ENCODE peak calls at places on chromosome 1, in four cellular contexts. One of them, this sample, is unnamed.

GRCh38 chr1:170530972-170531757 is 801 bp upstream of the GORAB start:
- DNase-seq in bronchial epithelial cell: no peak
- DNase-seq in NCI-H1694 treated with DMSO at 0.1 percent for 48 hours: no peak
- DNase-seq in CD4-positive, alpha-beta memory T cell: no peak
- DNase-seq in this sample: no peak

GRCh38 chr1:58773406-58773840 is 10.4 kb downstream of the JUN start:
- DNase-seq in bronchial epithelial cell: peak; percentile 65
- DNase-seq in NCI-H1694 treated with DMSO at 0.1 percent for 48 hours: no peak
- DNase-seq in CD4-positive, alpha-beta memory T cell: no peak
- DNase-seq in this sample: no peak

GRCh38 chr1:114002492-114003290 is 23.4 kb downstream of the OLFML3 start:
- DNase-seq in bronchial epithelial cell: no peak
- DNase-seq in NCI-H1694 treated with DMSO at 0.1 percent for 48 hours: no peak
- DNase-seq in CD4-positive, alpha-beta memory T cell: no peak
- DNase-seq in this sample: no peak

GRCh38 chr1:54850082-54850730 is 36.8 kb downstream of the DHCR24 start:
- DNase-seq in bronchial epithelial cell: no peak
- DNase-seq in NCI-H1694 treated with DMSO at 0.1 percent for 48 hours: no peak
- DNase-seq in CD4-positive, alpha-beta memory T cell: no peak
- DNase-seq in this sample: no peak

GRCh38 chr1:226967665-226968064 is 27.6 kb downstream of the COQ8A start:
- DNase-seq in bronchial epithelial cell: peak; percentile 76
- DNase-seq in NCI-H1694 treated with DMSO at 0.1 percent for 48 hours: peak; percentile 96
- DNase-seq in CD4-positive, alpha-beta memory T cell: no peak
- DNase-seq in this sample: no peak

GRCh38 chr1:10287023-10287645 is 76.8 kb downstream of the KIF1B start:
- DNase-seq in bronchial epithelial cell: no peak
- DNase-seq in NCI-H1694 treated with DMSO at 0.1 percent for 48 hours: no peak
- DNase-seq in CD4-positive, alpha-beta memory T cell: no peak
- DNase-seq in this sample: no peak

GRCh38 chr1:59692591-59692990 is 122.2 kb upstream of the HOOK1 start:
- DNase-seq in bronchial epithelial cell: no peak
- DNase-seq in NCI-H1694 treated with DMSO at 0.1 percent for 48 hours: peak; percentile 75
- DNase-seq in CD4-positive, alpha-beta memory T cell: no peak
- DNase-seq in this sample: no peak

GRCh38 chr1:115204529-115204928 is 115.2 kb upstream of the TSPAN2 start:
- DNase-seq in bronchial epithelial cell: no peak
- DNase-seq in NCI-H1694 treated with DMSO at 0.1 percent for 48 hours: no peak
- DNase-seq in CD4-positive, alpha-beta memory T cell: no peak
- DNase-seq in this sample: no peak

GRCh38 chr1:77797991-77798390 is 18.5 kb downstream of the MIGA1 start:
- DNase-seq in bronchial epithelial cell: no peak
- DNase-seq in NCI-H1694 treated with DMSO at 0.1 percent for 48 hours: no peak
- DNase-seq in CD4-positive, alpha-beta memory T cell: no peak
- DNase-seq in this sample: no peak

GRCh38 chr1:7207875-7208646 is 422.8 kb downstream of the CAMTA1 start:
- DNase-seq in bronchial epithelial cell: peak; percentile 68
- DNase-seq in NCI-H1694 treated with DMSO at 0.1 percent for 48 hours: peak; percentile 42
- DNase-seq in CD4-positive, alpha-beta memory T cell: no peak
- DNase-seq in this sample: no peak

GRCh38 chr1:229388876-229389580 is 44.9 kb downstream of the ACTA1 start:
- DNase-seq in bronchial epithelial cell: peak; percentile 76
- DNase-seq in NCI-H1694 treated with DMSO at 0.1 percent for 48 hours: no peak
- DNase-seq in CD4-positive, alpha-beta memory T cell: no peak
- DNase-seq in this sample: peak; percentile 18

GRCh38 chr1:154405762-154406571 is 824 bp downstream of the IL6R start:
- DNase-seq in bronchial epithelial cell: peak; percentile 67
- DNase-seq in NCI-H1694 treated with DMSO at 0.1 percent for 48 hours: peak; percentile 40
- DNase-seq in CD4-positive, alpha-beta memory T cell: peak; percentile 29
- DNase-seq in this sample: peak; percentile 58

GRCh38 chr1:30374400-30375070 is 348.9 kb downstream of the MATN1 start:
- DNase-seq in bronchial epithelial cell: no peak
- DNase-seq in NCI-H1694 treated with DMSO at 0.1 percent for 48 hours: no peak
- DNase-seq in CD4-positive, alpha-beta memory T cell: no peak
- DNase-seq in this sample: no peak

GRCh38 chr1:84913025-84913892 is 20.3 kb upstream of the LPAR3 start:
- DNase-seq in bronchial epithelial cell: peak; percentile 56
- DNase-seq in NCI-H1694 treated with DMSO at 0.1 percent for 48 hours: no peak
- DNase-seq in CD4-positive, alpha-beta memory T cell: no peak
- DNase-seq in this sample: no peak

GRCh38 chr1:161921990-161922389 is 101.7 kb downstream of the OLFML2B start:
- DNase-seq in bronchial epithelial cell: peak; percentile 18
- DNase-seq in NCI-H1694 treated with DMSO at 0.1 percent for 48 hours: no peak
- DNase-seq in CD4-positive, alpha-beta memory T cell: no peak
- DNase-seq in this sample: no peak

GRCh38 chr1:1782399-1783221 is 4.3 kb upstream of the NADK start:
- DNase-seq in bronchial epithelial cell: peak; percentile 60
- DNase-seq in NCI-H1694 treated with DMSO at 0.1 percent for 48 hours: no peak
- DNase-seq in CD4-positive, alpha-beta memory T cell: no peak
- DNase-seq in this sample: no peak

GRCh38 chr1:25559996-25560395 is 16.6 kb downstream of the LDLRAP1 start:
- DNase-seq in bronchial epithelial cell: no peak
- DNase-seq in NCI-H1694 treated with DMSO at 0.1 percent for 48 hours: no peak
- DNase-seq in CD4-positive, alpha-beta memory T cell: no peak
- DNase-seq in this sample: no peak

GRCh38 chr1:97041011-97041410 is 319.4 kb downstream of the PTBP2 start:
- DNase-seq in bronchial epithelial cell: no peak
- DNase-seq in NCI-H1694 treated with DMSO at 0.1 percent for 48 hours: no peak
- DNase-seq in CD4-positive, alpha-beta memory T cell: no peak
- DNase-seq in this sample: no peak

GRCh38 chr1:108007531-108007930 is 42.6 kb upstream of the VAV3 start:
- DNase-seq in bronchial epithelial cell: peak; percentile 66
- DNase-seq in NCI-H1694 treated with DMSO at 0.1 percent for 48 hours: no peak
- DNase-seq in CD4-positive, alpha-beta memory T cell: no peak
- DNase-seq in this sample: no peak

GRCh38 chr1:4837752-4838151 is 183.3 kb downstream of the AJAP1 start:
- DNase-seq in bronchial epithelial cell: peak; percentile 94
- DNase-seq in NCI-H1694 treated with DMSO at 0.1 percent for 48 hours: no peak
- DNase-seq in CD4-positive, alpha-beta memory T cell: no peak
- DNase-seq in this sample: no peak

GRCh38 chr1:39081266-39082139 is 55.4 kb downstream of the NDUFS5 start:
- DNase-seq in bronchial epithelial cell: no peak
- DNase-seq in NCI-H1694 treated with DMSO at 0.1 percent for 48 hours: no peak
- DNase-seq in CD4-positive, alpha-beta memory T cell: peak; percentile 13
- DNase-seq in this sample: no peak

GRCh38 chr1:240004086-240004749 is 87.5 kb upstream of the FMN2 start:
- DNase-seq in bronchial epithelial cell: no peak
- DNase-seq in NCI-H1694 treated with DMSO at 0.1 percent for 48 hours: no peak
- DNase-seq in CD4-positive, alpha-beta memory T cell: no peak
- DNase-seq in this sample: no peak

GRCh38 chr1:232183266-232183800 is 446.6 kb downstream of the SIPA1L2 start:
- DNase-seq in bronchial epithelial cell: no peak
- DNase-seq in NCI-H1694 treated with DMSO at 0.1 percent for 48 hours: peak; percentile 54
- DNase-seq in CD4-positive, alpha-beta memory T cell: no peak
- DNase-seq in this sample: no peak

GRCh38 chr1:9249534-9250335 is 15.2 kb downstream of the H6PD start:
- DNase-seq in bronchial epithelial cell: peak; percentile 21
- DNase-seq in NCI-H1694 treated with DMSO at 0.1 percent for 48 hours: peak; percentile 7
- DNase-seq in CD4-positive, alpha-beta memory T cell: no peak
- DNase-seq in this sample: no peak

GRCh38 chr1:245874942-245875580 is 632.0 kb downstream of the SMYD3 start:
- DNase-seq in bronchial epithelial cell: peak; percentile 91
- DNase-seq in NCI-H1694 treated with DMSO at 0.1 percent for 48 hours: no peak
- DNase-seq in CD4-positive, alpha-beta memory T cell: no peak
- DNase-seq in this sample: no peak

GRCh38 chr1:21567241-21568005 is 58.2 kb downstream of the ALPL start:
- DNase-seq in bronchial epithelial cell: no peak
- DNase-seq in NCI-H1694 treated with DMSO at 0.1 percent for 48 hours: no peak
- DNase-seq in CD4-positive, alpha-beta memory T cell: no peak
- DNase-seq in this sample: no peak

GRCh38 chr1:15429701-15430149 is 8.5 kb upstream of the CTRC start:
- DNase-seq in bronchial epithelial cell: peak; percentile 80
- DNase-seq in NCI-H1694 treated with DMSO at 0.1 percent for 48 hours: no peak
- DNase-seq in CD4-positive, alpha-beta memory T cell: no peak
- DNase-seq in this sample: no peak

GRCh38 chr1:222924140-222924706 is 109.4 kb downstream of the DISP1 start:
- DNase-seq in bronchial epithelial cell: no peak
- DNase-seq in NCI-H1694 treated with DMSO at 0.1 percent for 48 hours: no peak
- DNase-seq in CD4-positive, alpha-beta memory T cell: no peak
- DNase-seq in this sample: no peak

GRCh38 chr1:26278303-26278702 is 1.6 kb upstream of the SH3BGRL3 start:
- DNase-seq in bronchial epithelial cell: peak; percentile 95
- DNase-seq in NCI-H1694 treated with DMSO at 0.1 percent for 48 hours: no peak
- DNase-seq in CD4-positive, alpha-beta memory T cell: no peak
- DNase-seq in this sample: no peak

GRCh38 chr1:36248250-36248894 is 24.1 kb downstream of the THRAP3 start:
- DNase-seq in bronchial epithelial cell: peak; percentile 85
- DNase-seq in NCI-H1694 treated with DMSO at 0.1 percent for 48 hours: no peak
- DNase-seq in CD4-positive, alpha-beta memory T cell: no peak
- DNase-seq in this sample: peak; percentile 77

GRCh38 chr1:214504330-214504729 is 47.1 kb downstream of the PTPN14 start:
- DNase-seq in bronchial epithelial cell: no peak
- DNase-seq in NCI-H1694 treated with DMSO at 0.1 percent for 48 hours: no peak
- DNase-seq in CD4-positive, alpha-beta memory T cell: no peak
- DNase-seq in this sample: no peak

GRCh38 chr1:207217778-207218511 is 103.5 kb upstream of the CD55 start:
- DNase-seq in bronchial epithelial cell: no peak
- DNase-seq in NCI-H1694 treated with DMSO at 0.1 percent for 48 hours: no peak
- DNase-seq in CD4-positive, alpha-beta memory T cell: no peak
- DNase-seq in this sample: no peak

GRCh38 chr1:230760360-230760827 is 13.2 kb downstream of the CAPN9 start:
- DNase-seq in bronchial epithelial cell: no peak
- DNase-seq in NCI-H1694 treated with DMSO at 0.1 percent for 48 hours: no peak
- DNase-seq in CD4-positive, alpha-beta memory T cell: no peak
- DNase-seq in this sample: no peak

GRCh38 chr1:168637350-168637991 is 61.1 kb downstream of the XCL1 start:
- DNase-seq in bronchial epithelial cell: peak; percentile 63
- DNase-seq in NCI-H1694 treated with DMSO at 0.1 percent for 48 hours: peak; percentile 27
- DNase-seq in CD4-positive, alpha-beta memory T cell: no peak
- DNase-seq in this sample: peak; percentile 38

GRCh38 chr1:164726235-164726634 is 167.3 kb downstream of the PBX1 start:
- DNase-seq in bronchial epithelial cell: peak; percentile 68
- DNase-seq in NCI-H1694 treated with DMSO at 0.1 percent for 48 hours: no peak
- DNase-seq in CD4-positive, alpha-beta memory T cell: no peak
- DNase-seq in this sample: no peak

GRCh38 chr1:44512313-44512885 is 107.3 kb downstream of the RNF220 start:
- DNase-seq in bronchial epithelial cell: no peak
- DNase-seq in NCI-H1694 treated with DMSO at 0.1 percent for 48 hours: peak; percentile 19
- DNase-seq in CD4-positive, alpha-beta memory T cell: no peak
- DNase-seq in this sample: no peak

GRCh38 chr1:14602131-14602530 is 3.6 kb downstream of the KAZN start:
- DNase-seq in bronchial epithelial cell: no peak
- DNase-seq in NCI-H1694 treated with DMSO at 0.1 percent for 48 hours: peak; percentile 38
- DNase-seq in CD4-positive, alpha-beta memory T cell: no peak
- DNase-seq in this sample: no peak